ENCODE peak calls at places on chromosomes 13 and 19, in seven cellular contexts. O is K562, J is A549, D is HepG2, Y is GM12878, W is HCT116, R is SK-N-SH. B is an unnamed sample.

GRCh38 chr19:32642771-32643170 is 32.2 kb downstream of the ANKRD27 start:
- DNase-seq in W (no peak), J (no peak), R (no peak), D (no peak), O (no peak), Y (no peak), B (no peak)

GRCh38 chr19:47231215-47232054 is 436 bp upstream of the BBC3 start:
- DNase-seq in R (peak; percentile 94), J (peak; percentile 90), O (peak; percentile 91), W (no peak), Y (peak; percentile 54), D (peak; percentile 88), B (no peak)

GRCh38 chr13:50529154-50529882 is 314.2 kb downstream of the DLEU7 start:
- DNase-seq in J (peak; percentile 67), D (no peak), O (no peak), Y (no peak), R (peak; percentile 37), W (peak; percentile 65), B (no peak)

GRCh38 chr13:106038752-106039151 is 496.7 kb downstream of the EFNB2 start:
- DNase-seq in J (peak; percentile 5), D (no peak), O (no peak), R (no peak), W (peak; percentile 51), Y (no peak), B (no peak)

GRCh38 chr19:48962029-48962848 is 2.9 kb upstream of the FTL start:
- DNase-seq in O (peak; percentile 77), W (no peak), R (no peak), Y (no peak), J (peak; percentile 94), D (peak; percentile 81), B (no peak)

GRCh38 chr13:98842858-98843481 is 90.5 kb upstream of the SLC15A1 start:
- DNase-seq in W (peak; percentile 57), J (peak; percentile 73), D (peak; percentile 69), R (peak; percentile 72), Y (peak; percentile 38), O (peak; percentile 60), B (peak; percentile 54)

GRCh38 chr19:4639531-4640246 is 373 bp downstream of the TNFAIP8L1 start:
- DNase-seq in Y (no peak), D (peak; percentile 62), W (no peak), O (no peak), R (peak; percentile 74), J (no peak), B (no peak)

GRCh38 chr13:24528816-24529398 is 16.3 kb upstream of the PARP4 start:
- DNase-seq in O (no peak), Y (no peak), R (no peak), W (no peak), D (no peak), J (no peak), B (no peak)

GRCh38 chr13:39779337-39780270 is 124.1 kb downstream of the COG6 start:
- DNase-seq in D (no peak), Y (no peak), R (no peak), W (no peak), J (no peak), O (no peak), B (no peak)

GRCh38 chr19:10682397-10683063 is 18.7 kb upstream of the QTRT1 start:
- DNase-seq in W (no peak), Y (no peak), O (no peak), R (no peak), J (no peak), D (no peak), B (no peak)

GRCh38 chr19:10685210-10685609 is 16.0 kb upstream of the QTRT1 start:
- DNase-seq in W (no peak), D (no peak), R (no peak), J (no peak), Y (no peak), O (no peak), B (no peak)

GRCh38 chr19:10683064-10683426 is 18.2 kb upstream of the QTRT1 start:
- DNase-seq in J (no peak), D (no peak), W (no peak), Y (no peak), R (no peak), O (no peak), B (no peak)

GRCh38 chr19:10681658-10682057 is 19.6 kb upstream of the QTRT1 start:
- DNase-seq in W (no peak), O (no peak), J (no peak), R (no peak), D (no peak), Y (no peak), B (no peak)

GRCh38 chr19:10683582-10683981 is 17.7 kb upstream of the QTRT1 start:
- DNase-seq in W (no peak), O (no peak), D (no peak), J (no peak), Y (no peak), R (no peak), B (no peak)
- TF ChIP-seq CTCF in W (no peak), O (no peak), D (no peak), J (no peak), Y (no peak), R (no peak), B (no peak)

DNA sequence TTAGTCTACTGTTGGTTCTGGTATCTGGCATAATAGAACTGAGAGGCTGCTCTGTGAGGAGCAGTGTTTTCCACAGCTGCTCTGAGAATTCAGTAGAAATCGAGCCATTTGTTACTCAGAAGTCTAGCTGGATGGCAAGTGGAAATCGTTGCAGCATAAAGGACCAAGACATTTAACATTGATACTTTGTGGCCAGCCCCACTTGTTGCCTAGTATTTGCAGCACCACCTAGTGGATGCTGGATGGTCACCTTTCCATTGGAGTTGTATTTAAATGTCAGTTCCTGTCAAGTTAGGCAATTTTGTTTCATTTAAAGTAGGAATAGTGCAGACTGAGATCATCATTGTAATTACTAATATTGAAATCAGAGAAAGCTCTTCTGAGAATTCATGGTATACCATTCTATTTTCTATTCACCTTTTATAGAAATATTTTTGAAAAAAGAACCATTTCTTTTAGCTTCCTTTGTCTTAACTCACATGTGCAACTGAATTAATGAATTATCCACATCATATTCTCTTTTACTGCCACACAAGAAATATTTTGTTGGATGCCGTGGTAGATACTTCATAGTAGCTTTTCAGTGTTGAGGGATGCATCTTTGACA is 64.6 kb downstream of the PDS5B start:
- DNase-seq in Y (peak; percentile 30), D (peak; percentile 73), O (peak; percentile 25), R (peak; percentile 38), J (peak; percentile 71), W (peak; percentile 43), B (no peak)
- TF ChIP-seq REST in Y (no peak), D (no peak), O (no peak), R (no peak), J (no peak), W (no peak), B (no peak)

GRCh38 chr19:52453324-52454094 is at the start of gene ZNF578:
- DNase-seq in J (no peak), O (peak; percentile 64), R (peak; percentile 95), W (no peak), Y (no peak), D (no peak), B (no peak)
- H3K9me3 ChIP-seq in J (peaks cover 65% of the 10 kb centered on the region), O (peaks cover 4% of the 10 kb centered on the region), R (peaks cover 16% of the 10 kb centered on the region), W (peaks cover 15% of the 10 kb centered on the region), Y (peaks cover 4% of the 10 kb centered on the region), D (peaks cover 98% of the 10 kb centered on the region), B (peaks cover 8% of the 10 kb centered on the region)

GRCh38 chr19:20558011-20558410 is 7.6 kb downstream of the ZNF737 start:
- DNase-seq in W (no peak), O (no peak), Y (no peak), J (no peak), R (no peak), D (no peak), B (no peak)
- TF ChIP-seq CTCF in W (no peak), O (no peak), Y (no peak), J (no peak), R (no peak), D (no peak), B (no peak)

DNA sequence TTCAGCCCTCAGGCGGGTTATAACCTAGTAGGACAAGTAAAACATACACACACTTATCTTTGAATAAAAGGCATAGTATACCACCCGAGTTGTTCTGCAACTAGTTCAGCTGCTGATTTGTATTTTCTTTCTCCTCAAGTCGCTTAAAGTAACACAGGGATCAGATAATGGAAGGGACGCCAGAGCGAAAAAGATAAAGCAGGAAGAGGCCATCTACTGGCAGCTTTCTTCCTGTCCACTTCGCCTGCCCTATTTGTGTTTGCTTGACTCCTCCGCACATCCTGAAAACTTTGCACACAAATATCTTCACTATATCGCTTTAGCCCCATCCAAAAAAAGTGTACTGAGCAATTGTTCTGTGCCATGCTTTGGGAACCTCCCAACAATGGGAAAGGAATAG is 238.0 kb upstream of the SOX21 start:
- DNase-seq in D (no peak), J (no peak), Y (no peak), W (no peak), R (peak; percentile 16), O (no peak), B (no peak)
- TF ChIP-seq REST in D (no peak), J (no peak), Y (no peak), W (no peak), R (no peak), O (no peak), B (no peak)

GRCh38 chr19:21422244-21422643 is 25.3 kb downstream of the ZNF493 start:
- DNase-seq in W (no peak), O (no peak), Y (no peak), J (no peak), R (no peak), D (no peak), B (no peak)
- H3K9me3 ChIP-seq in W (peaks cover 22% of the 10 kb centered on the region), O (peaks cover 8% of the 10 kb centered on the region), Y (peaks cover 7% of the 10 kb centered on the region), J (no peaks in the 10 kb centered on the region), R (peaks cover 33% of the 10 kb centered on the region), D (peaks cover 82% of the 10 kb centered on the region), B (peaks cover 28% of the 10 kb centered on the region)

GRCh38 chr19:19513671-19514070 is 1.7 kb downstream of the TSSK6 start:
- DNase-seq in D (no peak), Y (no peak), R (no peak), J (no peak), W (no peak), O (no peak), B (no peak)

GRCh38 chr19:19514881-19515763 is at the start of gene TSSK6:
- DNase-seq in R (no peak), W (no peak), J (peak; percentile 44), D (peak; percentile 31), Y (no peak), O (no peak), B (no peak)

GRCh38 chr19:19514215-19514633 is 1.1 kb downstream of the TSSK6 start:
- DNase-seq in R (no peak), W (no peak), J (no peak), Y (no peak), O (no peak), D (no peak), B (no peak)

GRCh38 chr19:19517235-19517619 is 1.2 kb downstream of the NDUFA13 start:
- DNase-seq in J (no peak), D (no peak), O (no peak), W (no peak), R (no peak), Y (no peak), B (no peak)

GRCh38 chr19:19515764-19516519 is at the start of gene NDUFA13:
- DNase-seq in O (peak; percentile 93), J (peak; percentile 93), W (peak; percentile 85), Y (peak; percentile 89), D (peak; percentile 90), R (peak; percentile 93), B (no peak)
- TF ChIP-seq CTCF in O (no peak), J (no peak), W (no peak), Y (no peak), D (peak; percentile 5), R (peak; percentile 29), B (no peak)